ENCODE peak calls at places on chromosomes 2 and 18, in eight cellular contexts. One of them, this sample, is unnamed.

GRCh38 chr2:164992818-164993217 is 37.5 kb upstream of the SLC38A11 start:
- DNase-seq in RCC 7860: peak; percentile 74
- DNase-seq in HEK293T: peak; percentile 13
- DNase-seq in ascending aorta: peak; percentile 74
- DNase-seq in HT1080: peak; percentile 77
- DNase-seq in HuH-7.5: no peak
- DNase-seq in Caco-2: no peak
- DNase-seq in left lung: no peak
- DNase-seq in this sample: peak; percentile 13

GRCh38 chr18:48767090-48767670 is 183.6 kb downstream of the SMAD7 start:
- DNase-seq in RCC 7860: no peak
- DNase-seq in HEK293T: no peak
- DNase-seq in ascending aorta: no peak
- DNase-seq in HT1080: no peak
- DNase-seq in HuH-7.5: no peak
- DNase-seq in Caco-2: peak; percentile 78
- DNase-seq in left lung: no peak
- DNase-seq in this sample: no peak

GRCh38 chr2:226888378-226888915 is 52.6 kb downstream of the RHBDD1 start:
- DNase-seq in RCC 7860: no peak
- DNase-seq in HEK293T: no peak
- DNase-seq in ascending aorta: no peak
- DNase-seq in HT1080: no peak
- DNase-seq in HuH-7.5: no peak
- DNase-seq in Caco-2: no peak
- DNase-seq in left lung: no peak
- DNase-seq in this sample: no peak

GRCh38 chr2:2016912-2017311 is 272.6 kb upstream of the PXDN start:
- DNase-seq in RCC 7860: no peak
- DNase-seq in HEK293T: no peak
- DNase-seq in ascending aorta: no peak
- DNase-seq in HT1080: no peak
- DNase-seq in HuH-7.5: no peak
- DNase-seq in Caco-2: no peak
- DNase-seq in left lung: no peak
- DNase-seq in this sample: no peak

GRCh38 chr18:2855560-2856350 is 8.9 kb downstream of the EMILIN2 start:
- DNase-seq in RCC 7860: no peak
- DNase-seq in HEK293T: no peak
- DNase-seq in ascending aorta: no peak
- DNase-seq in HT1080: no peak
- DNase-seq in HuH-7.5: no peak
- DNase-seq in Caco-2: peak; percentile 65
- DNase-seq in left lung: no peak
- DNase-seq in this sample: no peak

GRCh38 chr2:226115102-226115831 is 684.4 kb downstream of the IRS1 start:
- DNase-seq in RCC 7860: peak; percentile 99
- DNase-seq in HEK293T: no peak
- DNase-seq in ascending aorta: no peak
- DNase-seq in HT1080: peak; percentile 97
- DNase-seq in HuH-7.5: no peak
- DNase-seq in Caco-2: no peak
- DNase-seq in left lung: no peak
- DNase-seq in this sample: no peak

GRCh38 chr2:95670167-95670566 is 78.4 kb downstream of the TRIM43 start:
- DNase-seq in RCC 7860: peak; percentile 51
- DNase-seq in HEK293T: no peak
- DNase-seq in ascending aorta: no peak
- DNase-seq in HT1080: peak; percentile 17
- DNase-seq in HuH-7.5: no peak
- DNase-seq in Caco-2: no peak
- DNase-seq in left lung: no peak
- DNase-seq in this sample: no peak

GRCh38 chr18:61742555-61743429 is 150.0 kb downstream of the RNF152 start:
- DNase-seq in RCC 7860: no peak
- DNase-seq in HEK293T: no peak
- DNase-seq in ascending aorta: peak; percentile 80
- DNase-seq in HT1080: no peak
- DNase-seq in HuH-7.5: no peak
- DNase-seq in Caco-2: no peak
- DNase-seq in left lung: no peak
- DNase-seq in this sample: no peak

GRCh38 chr18:31598021-31598805 is 6.5 kb downstream of the TTR start:
- DNase-seq in RCC 7860: no peak
- DNase-seq in HEK293T: no peak
- DNase-seq in ascending aorta: no peak
- DNase-seq in HT1080: no peak
- DNase-seq in HuH-7.5: no peak
- DNase-seq in Caco-2: no peak
- DNase-seq in left lung: no peak
- DNase-seq in this sample: no peak

GRCh38 chr2:235432741-235433520 is 60.9 kb upstream of the AGAP1 start:
- DNase-seq in RCC 7860: no peak
- DNase-seq in HEK293T: no peak
- DNase-seq in ascending aorta: no peak
- DNase-seq in HT1080: no peak
- DNase-seq in HuH-7.5: no peak
- DNase-seq in Caco-2: no peak
- DNase-seq in left lung: no peak
- DNase-seq in this sample: no peak

GRCh38 chr2:163466583-163466982 is 269.2 kb downstream of the FIGN start:
- DNase-seq in RCC 7860: no peak
- DNase-seq in HEK293T: no peak
- DNase-seq in ascending aorta: no peak
- DNase-seq in HT1080: no peak
- DNase-seq in HuH-7.5: no peak
- DNase-seq in Caco-2: no peak
- DNase-seq in left lung: no peak
- DNase-seq in this sample: no peak

GRCh38 chr18:42174909-42175308 is 219.9 kb downstream of the PIK3C3 start:
- DNase-seq in RCC 7860: no peak
- DNase-seq in HEK293T: no peak
- DNase-seq in ascending aorta: no peak
- DNase-seq in HT1080: no peak
- DNase-seq in HuH-7.5: no peak
- DNase-seq in Caco-2: peak; percentile 32
- DNase-seq in left lung: no peak
- DNase-seq in this sample: no peak

GRCh38 chr2:130150181-130151144 is 5.6 kb upstream of the CCDC74B start:
- DNase-seq in RCC 7860: no peak
- DNase-seq in HEK293T: no peak
- DNase-seq in ascending aorta: peak; percentile 45
- DNase-seq in HT1080: no peak
- DNase-seq in HuH-7.5: no peak
- DNase-seq in Caco-2: peak; percentile 28
- DNase-seq in left lung: no peak
- DNase-seq in this sample: no peak

GRCh38 chr2:43049836-43050796 is 176.3 kb downstream of the ZFP36L2 start:
- DNase-seq in RCC 7860: no peak
- DNase-seq in HEK293T: no peak
- DNase-seq in ascending aorta: no peak
- DNase-seq in HT1080: no peak
- DNase-seq in HuH-7.5: no peak
- DNase-seq in Caco-2: no peak
- DNase-seq in left lung: peak; percentile 35
- DNase-seq in this sample: no peak

GRCh38 chr2:172698041-172698863 is 37.4 kb upstream of the RAPGEF4 start:
- DNase-seq in RCC 7860: peak; percentile 82
- DNase-seq in HEK293T: peak; percentile 34
- DNase-seq in ascending aorta: no peak
- DNase-seq in HT1080: peak; percentile 98
- DNase-seq in HuH-7.5: no peak
- DNase-seq in Caco-2: no peak
- DNase-seq in left lung: no peak
- DNase-seq in this sample: no peak

GRCh38 chr2:38374978-38375377 is 2.1 kb downstream of the ATL2 start:
- DNase-seq in RCC 7860: no peak
- DNase-seq in HEK293T: no peak
- DNase-seq in ascending aorta: no peak
- DNase-seq in HT1080: no peak
- DNase-seq in HuH-7.5: no peak
- DNase-seq in Caco-2: no peak
- DNase-seq in left lung: no peak
- DNase-seq in this sample: no peak

GRCh38 chr2:200430017-200430416 is 79.9 kb downstream of the KCTD18 start:
- DNase-seq in RCC 7860: no peak
- DNase-seq in HEK293T: no peak
- DNase-seq in ascending aorta: no peak
- DNase-seq in HT1080: no peak
- DNase-seq in HuH-7.5: no peak
- DNase-seq in Caco-2: no peak
- DNase-seq in left lung: no peak
- DNase-seq in this sample: no peak

GRCh38 chr2:73640537-73640936 is 1.7 kb downstream of the NAT8 start:
- DNase-seq in RCC 7860: no peak
- DNase-seq in HEK293T: no peak
- DNase-seq in ascending aorta: no peak
- DNase-seq in HT1080: no peak
- DNase-seq in HuH-7.5: no peak
- DNase-seq in Caco-2: no peak
- DNase-seq in left lung: no peak
- DNase-seq in this sample: no peak

GRCh38 chr18:62549755-62550154 is 26.9 kb downstream of the ZCCHC2 start:
- DNase-seq in RCC 7860: no peak
- DNase-seq in HEK293T: no peak
- DNase-seq in ascending aorta: no peak
- DNase-seq in HT1080: no peak
- DNase-seq in HuH-7.5: no peak
- DNase-seq in Caco-2: no peak
- DNase-seq in left lung: no peak
- DNase-seq in this sample: no peak

This sample was measured in T follicular helper cell.